ENCODE peak calls at places on chromosomes 1 and 21, in six cellular contexts. A is heart left ventricle; Q is fibroblast of lung; Y is SJSA1; R is CD4-positive, alpha-beta memory T cell; C is WERI-Rb-1. J is an unnamed sample.

GRCh38 chr21:35423694-35424093 is 374.6 kb upstream of the RUNX1 start:
- DNase-seq in A (no peak), Y (no peak), C (no peak), Q (peak), R (no peak), J (no peak)

GRCh38 chr1:9289724-9290493 is 2.8 kb upstream of the SPSB1 start:
- DNase-seq in C (peak), A (peak), R (no peak), Q (peak), Y (no peak), J (peak)

GRCh38 chr1:12015001-12015491 is 4.3 kb upstream of the MIIP start:
- DNase-seq in R (no peak), Q (no peak), A (peak), C (peak), Y (no peak), J (peak)

GRCh38 chr1:15849775-15850449 is 2.4 kb downstream of the SPEN start:
- DNase-seq in Q (peak), Y (peak), R (peak), C (peak), A (no peak), J (no peak)

GRCh38 chr1:54096491-54097235 is 43.3 kb downstream of the TCEANC2 start:
- DNase-seq in C (no peak), A (no peak), Q (no peak), R (no peak), Y (no peak), J (no peak)

GRCh38 chr1:15833069-15833679 is 14.3 kb upstream of the SPEN start:
- DNase-seq in Q (peak), A (peak), R (peak), Y (no peak), C (no peak), J (peak)

GRCh38 chr21:42674351-42674940 is 21.0 kb downstream of the PDE9A start:
- DNase-seq in Y (no peak), C (no peak), A (peak), R (no peak), Q (peak), J (no peak)

GRCh38 chr1:24688621-24689195 is 45.6 kb downstream of the SRRM1 start:
- DNase-seq in Q (peak), Y (peak), A (peak), R (peak), C (peak), J (peak)

GRCh38 chr1:183845681-183846080 is 40.8 kb downstream of the RGL1 start:
- DNase-seq in Q (peak), C (no peak), R (no peak), A (no peak), Y (no peak), J (no peak)

GRCh38 chr1:64038965-64039926 is 164.2 kb upstream of the UBE2U start:
- DNase-seq in Q (peak), A (no peak), Y (peak), R (no peak), C (no peak), J (peak)

GRCh38 chr1:32394141-32394889 is at the start of gene BSDC1:
- DNase-seq in Q (peak), C (peak), Y (peak), R (peak), A (peak), J (peak)

GRCh38 chr21:36089946-36090345 is 20.1 kb downstream of the CBR1 start:
- DNase-seq in A (no peak), C (no peak), Q (no peak), R (no peak), Y (no peak), J (no peak)

GRCh38 chr1:93588206-93588605 is 93.4 kb downstream of the BCAR3 start:
- DNase-seq in A (no peak), C (no peak), R (no peak), Y (no peak), Q (no peak), J (no peak)

GRCh38 chr1:112904071-112904830 is 51.7 kb downstream of the SLC16A1 start:
- DNase-seq in C (no peak), R (peak), A (no peak), Y (peak), Q (peak), J (peak)

GRCh38 chr1:20413791-20414140 is 72.2 kb downstream of the CAMK2N1 start:
- DNase-seq in Y (peak), Q (no peak), R (no peak), C (no peak), A (no peak), J (no peak)

GRCh38 chr1:236348071-236348470 is 46.0 kb upstream of the EDARADD start:
- DNase-seq in R (no peak), Y (no peak), Q (no peak), A (no peak), C (peak), J (no peak)

DNA sequence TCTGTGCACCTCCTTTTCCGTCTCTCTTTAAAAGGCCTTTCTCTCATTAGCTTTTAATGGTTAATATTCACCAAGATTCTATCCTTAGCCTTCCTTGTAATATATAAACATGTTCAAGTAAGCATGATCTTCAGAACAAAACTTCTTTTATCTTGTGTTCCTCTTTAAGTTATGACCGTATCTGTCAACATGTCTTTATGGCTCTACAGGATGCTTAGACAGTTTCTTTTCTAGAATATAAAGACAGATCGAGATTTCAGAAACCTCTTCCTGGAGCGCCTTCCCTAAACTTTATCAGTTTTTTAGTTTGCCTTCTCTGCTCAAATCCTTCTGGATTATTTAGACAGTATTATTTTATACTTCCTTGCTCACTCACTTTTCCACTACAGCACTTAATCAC is 7.2 kb downstream of the RO60 start:
- DNase-seq in Q (no peak), Y (no peak), C (no peak), A (no peak), R (no peak), J (no peak)
- H3K27ac ChIP-seq in Q (no peak), Y (no peak), C (no peak), A (no peak), R (no peak), J (no peak)

GRCh38 chr1:201624741-201625646 is 86.1 kb downstream of the NAV1 start:
- DNase-seq in C (no peak), A (no peak), Q (peak), Y (no peak), R (no peak), J (no peak)

GRCh38 chr1:201619513-201619912 is 80.6 kb downstream of the NAV1 start:
- DNase-seq in Q (no peak), C (no peak), A (no peak), R (no peak), Y (peak), J (no peak)

GRCh38 chr1:201622824-201623223 is 83.9 kb downstream of the NAV1 start:
- DNase-seq in C (no peak), Q (no peak), A (no peak), Y (no peak), R (no peak), J (no peak)

GRCh38 chr1:201625711-201626300 is 86.9 kb downstream of the NAV1 start:
- DNase-seq in C (no peak), A (no peak), Q (no peak), Y (no peak), R (no peak), J (no peak)

DNA sequence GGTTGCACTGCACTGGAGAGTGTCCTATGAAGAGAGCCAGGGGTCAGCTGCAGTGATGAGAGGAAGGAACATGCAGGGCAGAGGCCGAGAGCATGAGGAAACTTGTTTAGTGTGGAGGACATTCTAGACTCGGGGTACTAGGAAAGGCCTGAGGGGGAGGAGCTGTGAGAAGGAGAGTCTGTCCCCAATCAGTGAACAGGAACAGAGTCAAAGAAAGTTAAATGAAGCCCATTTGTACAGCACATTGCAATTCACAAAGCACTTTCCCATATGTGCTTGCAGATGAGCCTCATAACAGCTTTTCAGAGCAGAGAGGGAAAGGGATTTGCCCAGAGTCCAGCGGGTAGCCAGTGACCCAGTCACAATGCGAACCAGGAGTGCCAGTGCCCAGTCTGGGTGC is 83.4 kb downstream of the NAV1 start:
- DNase-seq in C (no peak), Q (no peak), A (no peak), Y (no peak), R (no peak), J (no peak)
- H3K27ac ChIP-seq in C (no peak), Q (no peak), A (no peak), Y (no peak), R (no peak), J (peak)

GRCh38 chr1:241202321-241202845 is 154.6 kb downstream of the RGS7 start:
- DNase-seq in C (no peak), R (no peak), Q (no peak), A (no peak), Y (no peak), J (no peak)
- H3K27ac ChIP-seq in C (no peak), R (no peak), Q (no peak), A (no peak), Y (no peak), J (no peak)

GRCh38 chr1:116172666-116173065 is 61.5 kb downstream of the MAB21L3 start:
- DNase-seq in Q (no peak), Y (no peak), C (no peak), R (no peak), A (no peak), J (no peak)
- H3K27ac ChIP-seq in Q (no peak), Y (no peak), C (no peak), R (no peak), A (no peak), J (no peak)

GRCh38 chr1:70760170-70760569 is 287.4 kb downstream of the PTGER3 start:
- DNase-seq in Q (no peak), R (no peak), C (no peak), A (no peak), Y (no peak), J (no peak)

DNA sequence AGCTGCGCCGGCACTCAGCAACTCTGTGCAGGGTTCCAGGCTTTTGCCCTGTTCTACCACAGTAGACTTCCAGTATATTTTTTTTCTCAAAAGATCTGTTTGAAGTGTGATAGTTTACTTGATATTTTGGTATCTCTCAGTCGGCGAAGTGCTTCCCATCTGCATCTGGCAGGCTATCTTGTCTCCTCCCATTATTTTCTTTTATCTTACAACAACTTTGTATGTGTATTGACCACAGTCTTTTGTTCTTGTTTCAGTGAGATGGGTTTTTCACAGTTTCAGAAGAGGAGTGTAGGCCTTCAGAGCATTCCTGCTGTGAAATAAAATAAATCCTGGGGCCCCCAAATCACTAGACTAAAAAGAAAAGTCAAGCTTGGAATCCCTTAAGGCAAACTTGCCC is 292.9 kb downstream of the PTGER3 start:
- DNase-seq in A (no peak), R (no peak), Y (no peak), Q (no peak), C (no peak), J (no peak)
- H3K27ac ChIP-seq in A (no peak), R (no peak), Y (no peak), Q (no peak), C (no peak), J (no peak)